ENCODE peak calls at places on chromosome 4, in six cellular contexts. One of them, this sample, is unnamed.

GRCh38 chr4:24856586-24856985 is 56.3 kb downstream of the CCDC149 start:
- DNase-seq in neuronal stem cell: no peak
- DNase-seq in KBM-7: no peak
- DNase-seq in Caki2: peak
- DNase-seq in endothelial cell of umbilical vein: no peak
- DNase-seq in effector memory CD8-positive, alpha-beta T cell: no peak
- DNase-seq in this sample: no peak

GRCh38 chr4:8200302-8200975 is 1.3 kb downstream of the SH3TC1 start:
- DNase-seq in KBM-7: no peak
- DNase-seq in Caki2: no peak
- DNase-seq in neuronal stem cell: no peak
- DNase-seq in endothelial cell of umbilical vein: peak
- DNase-seq in effector memory CD8-positive, alpha-beta T cell: no peak
- DNase-seq in this sample: peak

GRCh38 chr4:28702571-28702970 is 1841.9 kb downstream of the STIM2 start:
- DNase-seq in neuronal stem cell: no peak
- DNase-seq in KBM-7: no peak
- DNase-seq in Caki2: no peak
- DNase-seq in effector memory CD8-positive, alpha-beta T cell: no peak
- DNase-seq in endothelial cell of umbilical vein: no peak
- DNase-seq in this sample: no peak

GRCh38 chr4:110621328-110621812 is 1.5 kb downstream of the PITX2 start:
- DNase-seq in endothelial cell of umbilical vein: no peak
- DNase-seq in KBM-7: no peak
- DNase-seq in neuronal stem cell: no peak
- DNase-seq in effector memory CD8-positive, alpha-beta T cell: no peak
- DNase-seq in Caki2: no peak
- DNase-seq in this sample: no peak

GRCh38 chr4:88803600-88804096 is 106.0 kb upstream of the NAP1L5 start:
- DNase-seq in KBM-7: peak
- DNase-seq in effector memory CD8-positive, alpha-beta T cell: no peak
- DNase-seq in neuronal stem cell: no peak
- DNase-seq in endothelial cell of umbilical vein: peak
- DNase-seq in Caki2: peak
- DNase-seq in this sample: no peak

GRCh38 chr4:84179413-84179812 is 319.7 kb downstream of the NKX6-1 start:
- DNase-seq in endothelial cell of umbilical vein: no peak
- DNase-seq in KBM-7: no peak
- DNase-seq in neuronal stem cell: no peak
- DNase-seq in Caki2: no peak
- DNase-seq in effector memory CD8-positive, alpha-beta T cell: no peak
- DNase-seq in this sample: no peak

GRCh38 chr4:53014368-53014767 is 152.3 kb downstream of the RASL11B start:
- DNase-seq in KBM-7: no peak
- DNase-seq in Caki2: no peak
- DNase-seq in neuronal stem cell: no peak
- DNase-seq in effector memory CD8-positive, alpha-beta T cell: no peak
- DNase-seq in endothelial cell of umbilical vein: no peak
- DNase-seq in this sample: no peak

GRCh38 chr4:151530783-151531182 is 121.8 kb downstream of the FHIP1A start:
- DNase-seq in endothelial cell of umbilical vein: no peak
- DNase-seq in neuronal stem cell: no peak
- DNase-seq in KBM-7: no peak
- DNase-seq in effector memory CD8-positive, alpha-beta T cell: no peak
- DNase-seq in Caki2: no peak
- DNase-seq in this sample: no peak

GRCh38 chr4:6701371-6701770 is 7.7 kb downstream of the S100P start:
- DNase-seq in KBM-7: no peak
- DNase-seq in effector memory CD8-positive, alpha-beta T cell: peak
- DNase-seq in Caki2: no peak
- DNase-seq in neuronal stem cell: no peak
- DNase-seq in endothelial cell of umbilical vein: no peak
- DNase-seq in this sample: no peak

GRCh38 chr4:82415922-82416365 is 14.3 kb downstream of the HNRNPDL start:
- DNase-seq in Caki2: no peak
- DNase-seq in neuronal stem cell: peak
- DNase-seq in KBM-7: no peak
- DNase-seq in effector memory CD8-positive, alpha-beta T cell: no peak
- DNase-seq in endothelial cell of umbilical vein: no peak
- DNase-seq in this sample: no peak

GRCh38 chr4:118173126-118173525 is 138.8 kb downstream of the NDST3 start:
- DNase-seq in KBM-7: no peak
- DNase-seq in Caki2: no peak
- DNase-seq in endothelial cell of umbilical vein: no peak
- DNase-seq in neuronal stem cell: no peak
- DNase-seq in effector memory CD8-positive, alpha-beta T cell: no peak
- DNase-seq in this sample: no peak

GRCh38 chr4:185276036-185276435 is 66.6 kb downstream of the SNX25 start:
- DNase-seq in Caki2: no peak
- DNase-seq in KBM-7: no peak
- DNase-seq in endothelial cell of umbilical vein: peak
- DNase-seq in effector memory CD8-positive, alpha-beta T cell: no peak
- DNase-seq in neuronal stem cell: no peak
- DNase-seq in this sample: no peak

GRCh38 chr4:2800691-2801596 is 8.1 kb downstream of the SH3BP2 start:
- DNase-seq in endothelial cell of umbilical vein: peak
- DNase-seq in Caki2: peak
- DNase-seq in neuronal stem cell: peak
- DNase-seq in KBM-7: peak
- DNase-seq in effector memory CD8-positive, alpha-beta T cell: no peak
- DNase-seq in this sample: peak

GRCh38 chr4:27068151-27068862 is 207.7 kb downstream of the STIM2 start:
- DNase-seq in KBM-7: no peak
- DNase-seq in endothelial cell of umbilical vein: no peak
- DNase-seq in neuronal stem cell: no peak
- DNase-seq in Caki2: no peak
- DNase-seq in effector memory CD8-positive, alpha-beta T cell: no peak
- DNase-seq in this sample: no peak

GRCh38 chr4:150297861-150298474 is 219.7 kb downstream of the DCLK2 start:
- DNase-seq in endothelial cell of umbilical vein: peak
- DNase-seq in KBM-7: peak
- DNase-seq in effector memory CD8-positive, alpha-beta T cell: peak
- DNase-seq in Caki2: peak
- DNase-seq in neuronal stem cell: peak
- DNase-seq in this sample: no peak

GRCh38 chr4:91448668-91449330 is 855.0 kb upstream of the GRID2 start:
- DNase-seq in effector memory CD8-positive, alpha-beta T cell: no peak
- DNase-seq in endothelial cell of umbilical vein: no peak
- DNase-seq in KBM-7: no peak
- DNase-seq in neuronal stem cell: no peak
- DNase-seq in Caki2: peak
- DNase-seq in this sample: no peak

GRCh38 chr4:108834787-108835384 is 72.0 kb upstream of the ETNPPL start:
- DNase-seq in effector memory CD8-positive, alpha-beta T cell: no peak
- DNase-seq in neuronal stem cell: peak
- DNase-seq in Caki2: peak
- DNase-seq in KBM-7: peak
- DNase-seq in endothelial cell of umbilical vein: peak
- DNase-seq in this sample: no peak

GRCh38 chr4:182015893-182016292 is 227.3 kb upstream of the TENM3 start:
- DNase-seq in neuronal stem cell: no peak
- DNase-seq in Caki2: peak
- DNase-seq in endothelial cell of umbilical vein: no peak
- DNase-seq in effector memory CD8-positive, alpha-beta T cell: no peak
- DNase-seq in KBM-7: no peak
- DNase-seq in this sample: no peak

GRCh38 chr4:876780-877179 is 50.9 kb upstream of the CPLX1 start:
- DNase-seq in effector memory CD8-positive, alpha-beta T cell: no peak
- DNase-seq in endothelial cell of umbilical vein: no peak
- DNase-seq in KBM-7: no peak
- DNase-seq in neuronal stem cell: no peak
- DNase-seq in Caki2: no peak
- DNase-seq in this sample: peak

GRCh38 chr4:181835348-181835747 is 407.9 kb upstream of the TENM3 start:
- DNase-seq in neuronal stem cell: no peak
- DNase-seq in effector memory CD8-positive, alpha-beta T cell: no peak
- DNase-seq in endothelial cell of umbilical vein: no peak
- DNase-seq in KBM-7: no peak
- DNase-seq in Caki2: no peak
- DNase-seq in this sample: no peak

GRCh38 chr4:107619065-107619464 is 101.0 kb downstream of the PAPSS1 start:
- DNase-seq in effector memory CD8-positive, alpha-beta T cell: no peak
- DNase-seq in neuronal stem cell: no peak
- DNase-seq in endothelial cell of umbilical vein: peak
- DNase-seq in Caki2: peak
- DNase-seq in KBM-7: peak
- DNase-seq in this sample: no peak

GRCh38 chr4:124262211-124263179 is 450.0 kb downstream of the ANKRD50 start:
- DNase-seq in Caki2: peak
- DNase-seq in endothelial cell of umbilical vein: peak
- DNase-seq in neuronal stem cell: peak
- DNase-seq in KBM-7: peak
- DNase-seq in effector memory CD8-positive, alpha-beta T cell: peak
- DNase-seq in this sample: peak

GRCh38 chr4:118281611-118282442 is 71.0 kb downstream of the PRSS12 start:
- DNase-seq in Caki2: peak
- DNase-seq in neuronal stem cell: no peak
- DNase-seq in endothelial cell of umbilical vein: peak
- DNase-seq in effector memory CD8-positive, alpha-beta T cell: no peak
- DNase-seq in KBM-7: peak
- DNase-seq in this sample: no peak

GRCh38 chr4:138572007-138572406 is 329.9 kb upstream of the SLC7A11 start:
- DNase-seq in Caki2: no peak
- DNase-seq in neuronal stem cell: no peak
- DNase-seq in KBM-7: no peak
- DNase-seq in endothelial cell of umbilical vein: peak
- DNase-seq in effector memory CD8-positive, alpha-beta T cell: no peak
- DNase-seq in this sample: no peak

GRCh38 chr4:158775091-158775651 is 6.3 kb downstream of the FNIP2 start:
- DNase-seq in neuronal stem cell: no peak
- DNase-seq in endothelial cell of umbilical vein: peak
- DNase-seq in effector memory CD8-positive, alpha-beta T cell: no peak
- DNase-seq in KBM-7: no peak
- DNase-seq in Caki2: peak
- DNase-seq in this sample: no peak

GRCh38 chr4:16897991-16898827 is at the start of gene LDB2:
- DNase-seq in Caki2: no peak
- DNase-seq in effector memory CD8-positive, alpha-beta T cell: no peak
- DNase-seq in KBM-7: no peak
- DNase-seq in endothelial cell of umbilical vein: peak
- DNase-seq in neuronal stem cell: peak
- DNase-seq in this sample: no peak

GRCh38 chr4:33961751-33962150 is 2282.6 kb downstream of the ARAP2 start:
- DNase-seq in effector memory CD8-positive, alpha-beta T cell: no peak
- DNase-seq in endothelial cell of umbilical vein: no peak
- DNase-seq in KBM-7: no peak
- DNase-seq in neuronal stem cell: no peak
- DNase-seq in Caki2: no peak
- DNase-seq in this sample: no peak

GRCh38 chr4:15164571-15164970 is 162.3 kb downstream of the CPEB2 start:
- DNase-seq in effector memory CD8-positive, alpha-beta T cell: no peak
- DNase-seq in endothelial cell of umbilical vein: no peak
- DNase-seq in Caki2: no peak
- DNase-seq in neuronal stem cell: no peak
- DNase-seq in KBM-7: no peak
- DNase-seq in this sample: no peak